ENCODE peak calls at places on chromosomes 16 and 17, in four cellular contexts. D is right cardiac atrium; Q is CD4-positive, alpha-beta memory T cell; R is midbrain. I is an unnamed sample.

GRCh38 chr16:522320-523096 is 5.0 kb upstream of the CAPN15 start:
- DNase-seq in D (peak), Q (no peak), R (no peak), I (no peak)

GRCh38 chr17:61335105-61335844 is 64.4 kb upstream of the TBX2 start:
- DNase-seq in Q (no peak), D (no peak), R (no peak), I (no peak)

GRCh38 chr16:50598256-50598894 is 50.2 kb downstream of the NKD1 start:
- DNase-seq in Q (no peak), R (no peak), D (peak), I (no peak)

GRCh38 chr17:1473170-1473569 is 17.1 kb upstream of the CRK start:
- DNase-seq in D (no peak), R (no peak), Q (no peak), I (no peak)

GRCh38 chr17:8057691-8058114 is 18.8 kb downstream of the ALOX15B start:
- DNase-seq in R (peak), Q (peak), D (peak), I (peak)

GRCh38 chr17:18318122-18318521 is 3.0 kb downstream of the SMCR8 start:
- DNase-seq in R (no peak), Q (no peak), D (no peak), I (no peak)

GRCh38 chr16:80300876-80301275 is 239.9 kb upstream of the DYNLRB2 start:
- DNase-seq in Q (no peak), D (no peak), R (no peak), I (no peak)

GRCh38 chr16:48277158-48277557 is 29.8 kb upstream of the ABCC11 start:
- DNase-seq in R (no peak), D (peak), Q (no peak), I (no peak)